ENCODE peak calls at places on chromosomes 11 and 22, in four cellular contexts. L, E, K and H are unnamed samples.

GRCh38 chr11:8813658-8814057 is 97.3 kb upstream of the AKIP1 start:
- DNase-seq in L (peak; percentile 8), E (peak; percentile 71), K (peak; percentile 90), H (peak; percentile 9)

GRCh38 chr11:116641561-116642045 is 131.2 kb downstream of the BUD13 start:
- DNase-seq in L (no peak), E (peak; percentile 52), K (peak; percentile 32), H (no peak)

GRCh38 chr22:38832005-38832978 is 11.5 kb downstream of the NPTXR start:
- DNase-seq in L (no peak), E (no peak), K (no peak), H (no peak)

GRCh38 chr11:6526411-6527135 is 29.5 kb downstream of the DNHD1 start:
- DNase-seq in L (peak; percentile 13), E (no peak), K (peak; percentile 19), H (no peak)

GRCh38 chr11:103536335-103536722 is 427.1 kb downstream of the DYNC2H1 start:
- DNase-seq in L (no peak), E (no peak), K (no peak), H (no peak)

GRCh38 chr22:49381595-49382450 is 445.9 kb downstream of the BRD1 start:
- DNase-seq in L (no peak), E (peak; percentile 14), K (no peak), H (no peak)

GRCh38 chr22:50722716-50723428 is 15.1 kb upstream of the ACR start:
- DNase-seq in L (no peak), E (no peak), K (no peak), H (no peak)

GRCh38 chr22:36554101-36554500 is 25.1 kb upstream of the EIF3D start:
- DNase-seq in L (no peak), E (no peak), K (no peak), H (no peak)

GRCh38 chr11:84398017-84398626 is 1112.0 kb upstream of the CCDC90B start:
- DNase-seq in L (no peak), E (no peak), K (peak; percentile 58), H (no peak)

GRCh38 chr22:46303347-46303965 is 6.8 kb downstream of the GTSE1 start:
- DNase-seq in L (no peak), E (no peak), K (peak; percentile 61), H (no peak)

GRCh38 chr22:47593911-47594311 is 831.5 kb downstream of the TBC1D22A start:
- DNase-seq in L (no peak), E (peak; percentile 20), K (no peak), H (no peak)

GRCh38 chr22:47593291-47593690 is 830.8 kb downstream of the TBC1D22A start:
- DNase-seq in L (no peak), E (peak; percentile 17), K (no peak), H (no peak)

GRCh38 chr22:47596176-47596690 is 833.8 kb downstream of the TBC1D22A start:
- DNase-seq in L (no peak), E (no peak), K (no peak), H (no peak)

GRCh38 chr22:47597041-47597440 is 834.6 kb downstream of the TBC1D22A start:
- DNase-seq in L (no peak), E (no peak), K (no peak), H (no peak)

GRCh38 chr22:47595122-47595521 is 832.7 kb downstream of the TBC1D22A start:
- DNase-seq in L (no peak), E (peak; percentile 1), K (no peak), H (no peak)
- H3K9me3 ChIP-seq in L (no peaks in the 10 kb centered on the region), E (no peaks in the 10 kb centered on the region), K (no peaks in the 10 kb centered on the region), H (no peaks in the 10 kb centered on the region)

DNA sequence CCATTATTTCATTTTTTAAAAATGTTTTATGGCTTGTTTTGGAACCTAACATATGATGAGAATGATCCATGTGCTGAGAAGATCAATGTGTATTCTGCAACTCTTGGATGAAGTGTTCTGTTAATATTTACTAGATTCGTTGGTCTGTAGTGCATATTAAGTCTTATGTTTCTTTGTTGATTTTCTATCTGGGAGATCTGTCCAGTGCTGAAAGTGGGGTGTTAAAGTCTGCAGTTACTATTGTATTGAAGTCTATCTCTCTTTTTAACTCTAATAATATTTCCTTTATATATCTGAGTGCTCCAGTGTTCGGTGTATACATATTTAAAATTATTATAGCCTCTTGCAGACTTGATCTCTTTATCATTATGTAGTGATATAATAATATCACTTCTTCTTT is 11.9 kb downstream of the PATE3 start:
- DNase-seq in L (no peak), E (no peak), K (no peak), H (no peak)
- H3K9me3 ChIP-seq in L (peaks cover 4% of the 10 kb centered on the region), E (peaks cover 68% of the 10 kb centered on the region), K (peaks cover 10% of the 10 kb centered on the region), H (peaks cover 2% of the 10 kb centered on the region)

GRCh38 chr22:43887391-43887790 is 4.4 kb downstream of the PNPLA5 start:
- DNase-seq in L (no peak), E (no peak), K (no peak), H (no peak)
- H3K9me3 ChIP-seq in L (no peaks in the 10 kb centered on the region), E (no peaks in the 10 kb centered on the region), K (no peaks in the 10 kb centered on the region), H (no peaks in the 10 kb centered on the region)

GRCh38 chr22:47965896-47966295 is 1203.4 kb downstream of the TBC1D22A start:
- DNase-seq in L (no peak), E (no peak), K (no peak), H (no peak)
- H3K9me3 ChIP-seq in L (no peaks in the 10 kb centered on the region), E (no peaks in the 10 kb centered on the region), K (no peaks in the 10 kb centered on the region), H (no peaks in the 10 kb centered on the region)

GRCh38 chr11:2481253-2481652 is 36.4 kb downstream of the KCNQ1 start:
- DNase-seq in L (no peak), E (no peak), K (no peak), H (no peak)
- H3K9me3 ChIP-seq in L (peaks cover 4% of the 10 kb centered on the region), E (peaks cover 9% of the 10 kb centered on the region), K (no peaks in the 10 kb centered on the region), H (peaks cover 4% of the 10 kb centered on the region)